ENCODE peak calls at places on chromosomes 11 and 22, in eight cellular contexts. A is DND-41; S is CD4-positive, CD25-positive, alpha-beta regulatory T cell; Y is suprapubic skin; M is HAP-1; D is OCI-LY7; Q is PC-3; X is Caco-2. R is an unnamed sample. For H3K9me3 and H3K4me1, the result is how much of the 10 kb centered on the place peaks cover.

GRCh38 chr11:33558097-33558496 is 142.5 kb downstream of the C11orf91 start:
- DNase-seq in A (no peak), S (no peak), Y (no peak), M (no peak), D (no peak), Q (no peak), X (no peak), R (no peak)

GRCh38 chr22:39220450-39220849 is 24.3 kb downstream of the PDGFB start:
- DNase-seq in A (no peak), S (no peak), Y (peak), M (no peak), D (no peak), Q (no peak), X (no peak), R (peak)

GRCh38 chr22:28563636-28564035 is 116.0 kb downstream of the TTC28 start:
- DNase-seq in A (no peak), S (no peak), Y (no peak), M (no peak), D (no peak), Q (no peak), X (no peak), R (no peak)

GRCh38 chr11:68033708-68034045 is 3.2 kb downstream of the NDUFS8 start:
- DNase-seq in A (no peak), S (no peak), Y (no peak), M (no peak), D (no peak), Q (no peak), X (no peak), R (no peak)

GRCh38 chr11:59186130-59186594 is 14.2 kb downstream of the DTX4 start:
- DNase-seq in A (peak), S (peak), Y (no peak), M (peak), D (peak), Q (peak), X (peak), R (peak)

GRCh38 chr11:61907282-61907681 is 10.1 kb downstream of the RAB3IL1 start:
- DNase-seq in A (no peak), S (no peak), Y (no peak), M (no peak), D (no peak), Q (no peak), X (no peak), R (peak)

GRCh38 chr11:103714246-103714645 is 322.2 kb upstream of the DDI1 start:
- DNase-seq in A (no peak), S (no peak), Y (no peak), M (no peak), D (no peak), Q (no peak), X (no peak), R (no peak)

GRCh38 chr22:40960137-40960536 is 9.0 kb downstream of the RBX1 start:
- DNase-seq in A (no peak), S (no peak), Y (no peak), M (no peak), D (no peak), Q (no peak), X (no peak), R (no peak)

GRCh38 chr11:44972746-44973435 is 22.2 kb upstream of the TP53I11 start:
- DNase-seq in A (no peak), S (no peak), Y (no peak), M (no peak), D (no peak), Q (no peak), X (no peak), R (no peak)

GRCh38 chr11:19756675-19757475 is 44.2 kb downstream of the NAV2 start:
- DNase-seq in A (no peak), S (no peak), Y (no peak), M (no peak), D (no peak), Q (no peak), X (no peak), R (no peak)

GRCh38 chr11:72222106-72222891 is 2.3 kb upstream of the INPPL1 start:
- DNase-seq in A (no peak), S (no peak), Y (no peak), M (no peak), D (peak), Q (no peak), X (peak), R (no peak)

GRCh38 chr11:67054851-67055523 is 1.7 kb upstream of the RHOD start:
- DNase-seq in A (peak), S (no peak), Y (no peak), M (peak), D (no peak), Q (peak), X (peak), R (peak)

GRCh38 chr22:44422742-44423370 is 75.2 kb downstream of the RTL6 start:
- DNase-seq in A (no peak), S (no peak), Y (no peak), M (no peak), D (no peak), Q (peak), X (no peak), R (peak)

GRCh38 chr11:63670738-63671321 is 346 bp downstream of the ATL3 start:
- DNase-seq in A (peak), S (peak), Y (no peak), M (no peak), D (peak), Q (peak), X (no peak), R (peak)

GRCh38 chr11:118415739-118416068 is 14.3 kb downstream of the ATP5MG start:
- DNase-seq in A (peak), S (no peak), Y (no peak), M (peak), D (no peak), Q (peak), X (no peak), R (no peak)

GRCh38 chr11:69447786-69448185 is 33.7 kb upstream of the LINC01488 start:
- DNase-seq in A (no peak), S (no peak), Y (no peak), M (no peak), D (no peak), Q (peak), X (no peak), R (peak)

GRCh38 chr11:2631161-2631560 is 68.6 kb downstream of the KCNQ1OT1 start:
- DNase-seq in A (no peak), S (no peak), Y (no peak), M (no peak), D (no peak), Q (no peak), X (no peak), R (no peak)
- H3K9me3 ChIP-seq in A (under half), S (under half), Y (under half), M (under half), D (under half), Q (under half), X (under half), R (under half)

DNA sequence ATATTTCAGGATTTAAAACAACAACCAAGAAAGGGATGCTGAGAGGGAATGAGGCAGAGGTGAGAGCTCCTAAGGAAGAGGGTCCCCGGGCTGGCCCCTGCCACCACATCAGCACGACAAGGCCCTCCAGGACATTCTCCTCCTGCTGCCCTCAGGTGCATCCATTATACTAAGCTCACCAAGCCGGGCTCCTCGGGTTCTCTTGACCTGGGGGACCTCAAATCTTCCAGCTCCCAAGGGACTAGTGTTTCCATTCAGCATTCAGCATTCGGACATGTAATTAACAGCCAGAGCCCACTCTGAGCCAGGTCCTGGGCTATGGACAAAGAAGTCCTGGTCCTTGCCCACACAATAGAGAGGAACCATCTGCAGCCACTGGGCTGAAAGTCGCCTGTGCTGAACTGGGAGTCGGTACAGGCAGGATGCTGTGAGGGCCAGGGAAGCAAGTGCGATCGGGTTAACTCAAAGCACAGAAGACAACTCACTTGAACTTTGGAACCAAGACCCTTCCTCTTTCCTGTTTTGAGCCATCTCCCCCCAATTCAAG is 29.3 kb upstream of the OAF start:
- DNase-seq in A (no peak), S (no peak), Y (peak), M (no peak), D (no peak), Q (no peak), X (no peak), R (no peak)
- H3K4me1 ChIP-seq in A (under half), S (under half), Y (half or more), M (under half), D (under half), Q (under half), X (under half), R (under half)

GRCh38 chr11:114111369-114112042 is 52.0 kb downstream of the ZBTB16 start:
- DNase-seq in A (no peak), S (no peak), Y (no peak), M (no peak), D (no peak), Q (no peak), X (peak), R (no peak)
- H3K4me3 ChIP-seq in A (no peak), S (no peak), Y (peak), M (no peak), D (no peak), Q (no peak), X (no peak), R (no peak)

DNA sequence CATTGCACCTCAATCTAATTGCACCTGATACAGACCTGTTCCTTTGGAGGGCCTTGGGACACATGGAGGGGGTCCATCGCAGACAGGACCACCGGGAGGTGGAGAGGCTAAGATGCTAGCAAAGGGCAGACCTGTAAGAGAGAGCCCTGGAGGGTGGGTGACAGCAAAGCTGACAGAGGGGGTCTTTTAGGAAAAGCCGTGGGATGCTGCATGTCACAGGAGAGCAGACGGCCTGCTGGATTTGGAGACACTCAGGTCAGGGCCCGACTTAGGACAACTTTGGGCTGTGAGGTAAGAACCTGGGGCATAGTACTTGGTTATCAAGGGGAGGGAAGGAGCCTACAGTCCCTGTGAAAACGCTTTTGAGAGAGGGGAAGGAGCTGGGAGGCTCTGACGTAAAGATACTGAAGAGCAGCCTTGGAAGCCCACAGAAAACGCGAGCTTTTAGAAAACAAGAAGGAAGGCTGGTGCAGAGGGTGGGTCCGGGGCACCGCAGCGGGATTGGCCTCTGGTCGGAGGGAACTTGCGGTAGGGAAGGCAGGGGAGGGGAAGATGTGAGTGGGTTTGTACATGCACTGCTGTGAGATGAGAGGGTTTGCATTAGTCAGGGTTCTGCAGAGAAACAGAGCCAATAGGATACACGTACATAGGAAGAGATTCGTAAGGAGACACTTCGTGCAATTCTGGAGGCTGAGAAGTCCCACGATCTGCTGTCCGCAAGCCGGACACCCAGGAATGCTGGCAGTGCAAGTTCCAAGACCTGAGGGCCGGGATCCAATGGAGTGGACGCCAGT is 868.5 kb downstream of the TBC1D22A start:
- DNase-seq in A (no peak), S (no peak), Y (no peak), M (no peak), D (no peak), Q (no peak), X (no peak), R (no peak)
- H3K9me3 ChIP-seq in A (under half), S (under half), Y (under half), M (under half), D (under half), Q (under half), X (under half), R (under half)

GRCh38 chr22:37487129-37487528 is 945 bp upstream of the MFNG start:
- DNase-seq in A (no peak), S (no peak), Y (no peak), M (no peak), D (no peak), Q (no peak), X (no peak), R (no peak)
- H3K4me1 ChIP-seq in A (under half), S (half or more), Y (under half), M (under half), D (half or more), Q (under half), X (under half), R (under half)

GRCh38 chr11:35146074-35146521 is 7.1 kb downstream of the CD44 start:
- DNase-seq in A (no peak), S (no peak), Y (no peak), M (no peak), D (no peak), Q (peak), X (no peak), R (no peak)
- H3K4me3 ChIP-seq in A (no peak), S (peak), Y (no peak), M (no peak), D (no peak), Q (peak), X (no peak), R (no peak)

R was measured in left lung.